ENCODE peak calls at places on chromosomes 4 and X, in eight cellular contexts. F is lower lobe of right lung, W is aorta, K is spleen, V is mammary epithelial cell, H is A549, M is heart right ventricle, U is PC-9. G is an unnamed sample.

GRCh38 chr4:183286590-183287308 is 33.3 kb downstream of the CLDN22 start:
- DNase-seq in F (no peak), W (no peak), K (no peak), V (no peak), H (no peak), M (no peak), U (no peak), G (no peak)

GRCh38 chr4:110780538-110780937 is 157.7 kb upstream of the PITX2 start:
- DNase-seq in F (no peak), W (no peak), K (no peak), V (no peak), H (no peak), M (no peak), U (no peak), G (no peak)

GRCh38 chrX:153926863-153927685 is 1.0 kb upstream of the ARHGAP4 start:
- DNase-seq in F (peak; percentile 75), W (no peak), K (peak; percentile 96), V (peak; percentile 15), H (peak; percentile 45), M (peak; percentile 52), U (no peak), G (no peak)

GRCh38 chr4:116020141-116020722 is 906.8 kb upstream of the NDST4 start:
- DNase-seq in F (no peak), W (no peak), K (no peak), V (no peak), H (peak; percentile 11), M (no peak), U (no peak), G (no peak)

GRCh38 chr4:36288727-36289126 is 7.3 kb downstream of the DTHD1 start:
- DNase-seq in F (no peak), W (no peak), K (no peak), V (no peak), H (no peak), M (no peak), U (no peak), G (no peak)

GRCh38 chrX:13761606-13762005 is 27.1 kb downstream of the OFD1 start:
- DNase-seq in F (no peak), W (no peak), K (no peak), V (peak; percentile 17), H (no peak), M (no peak), U (no peak), G (no peak)

GRCh38 chr4:186808635-186809018 is 85.0 kb upstream of the FAT1 start:
- DNase-seq in F (no peak), W (no peak), K (no peak), V (peak; percentile 73), H (no peak), M (no peak), U (no peak), G (peak; percentile 57)

GRCh38 chr4:171022698-171023378 is 790.4 kb upstream of the GALNTL6 start:
- DNase-seq in F (no peak), W (no peak), K (no peak), V (no peak), H (no peak), M (no peak), U (no peak), G (no peak)

GRCh38 chrX:74490249-74490648 is 69.0 kb downstream of the SLC16A2 start:
- DNase-seq in F (no peak), W (no peak), K (no peak), V (no peak), H (no peak), M (no peak), U (no peak), G (no peak)

GRCh38 chrX:19350831-19351447 is 7.2 kb downstream of the PDHA1 start:
- DNase-seq in F (no peak), W (no peak), K (no peak), V (no peak), H (no peak), M (no peak), U (no peak), G (no peak)

GRCh38 chrX:47311857-47312774 is 58.3 kb upstream of the ZNF157 start:
- DNase-seq in F (peak; percentile 54), W (no peak), K (no peak), V (peak; percentile 62), H (peak; percentile 76), M (peak; percentile 13), U (peak; percentile 40), G (no peak)

GRCh38 chr4:78551420-78552351 is at the start of gene ANXA3:
- DNase-seq in F (peak; percentile 81), W (peak; percentile 75), K (peak; percentile 89), V (peak; percentile 70), H (no peak), M (peak; percentile 29), U (peak; percentile 51), G (no peak)

GRCh38 chr4:81688085-81688484 is 216.4 kb upstream of the RASGEF1B start:
- DNase-seq in F (no peak), W (no peak), K (no peak), V (peak; percentile 6), H (peak; percentile 0), M (no peak), U (no peak), G (no peak)

GRCh38 chr4:25172964-25173917 is 13.0 kb upstream of the SEPSECS start:
- DNase-seq in F (no peak), W (no peak), K (no peak), V (peak; percentile 96), H (peak; percentile 72), M (peak; percentile 77), U (peak; percentile 92), G (peak; percentile 96)

GRCh38 chrX:131703646-131704045 is 159.8 kb downstream of the OR13H1 start:
- DNase-seq in F (no peak), W (no peak), K (no peak), V (peak; percentile 3), H (peak; percentile 24), M (no peak), U (no peak), G (no peak)

GRCh38 chrX:153864101-153864500 is 21.9 kb downstream of the L1CAM start:
- DNase-seq in F (no peak), W (no peak), K (no peak), V (no peak), H (no peak), M (no peak), U (no peak), G (no peak)

GRCh38 chr4:169164669-169165415 is 105.9 kb downstream of the SH3RF1 start:
- DNase-seq in F (no peak), W (no peak), K (no peak), V (no peak), H (no peak), M (no peak), U (no peak), G (no peak)

GRCh38 chrX:150870059-150870458 is 28.4 kb downstream of the CD99L2 start:
- DNase-seq in F (no peak), W (no peak), K (no peak), V (no peak), H (no peak), M (no peak), U (no peak), G (no peak)

GRCh38 chrX:77723684-77724083 is 62.3 kb downstream of the ATRX start:
- DNase-seq in F (no peak), W (no peak), K (no peak), V (no peak), H (no peak), M (no peak), U (no peak), G (no peak)

GRCh38 chr4:153142700-153143438 is 61.4 kb upstream of the TRIM2 start:
- DNase-seq in F (peak; percentile 80), W (peak; percentile 90), K (no peak), V (peak; percentile 50), H (peak; percentile 62), M (peak; percentile 72), U (peak; percentile 52), G (no peak)

GRCh38 chr4:115119804-115120352 is 6.5 kb upstream of the NDST4 start:
- DNase-seq in F (no peak), W (no peak), K (no peak), V (no peak), H (no peak), M (no peak), U (no peak), G (no peak)

GRCh38 chr4:69999420-69999819 is 3.7 kb downstream of the STATH start:
- DNase-seq in F (no peak), W (no peak), K (no peak), V (peak; percentile 2), H (no peak), M (no peak), U (no peak), G (no peak)

GRCh38 chr4:169032194-169032593 is 22.1 kb upstream of the CBR4 start:
- DNase-seq in F (no peak), W (no peak), K (no peak), V (no peak), H (no peak), M (no peak), U (no peak), G (no peak)

GRCh38 chr4:139764192-139764591 is 98.6 kb downstream of the MGST2 start:
- DNase-seq in F (no peak), W (no peak), K (no peak), V (no peak), H (no peak), M (peak; percentile 60), U (no peak), G (no peak)

GRCh38 chr4:10684631-10685030 is at the start of gene CLNK:
- DNase-seq in F (no peak), W (no peak), K (no peak), V (no peak), H (no peak), M (no peak), U (no peak), G (no peak)

GRCh38 chr4:158025131-158025530 is 147.7 kb downstream of the GASK1B start:
- DNase-seq in F (no peak), W (no peak), K (no peak), V (peak; percentile 84), H (peak; percentile 29), M (no peak), U (peak; percentile 55), G (peak; percentile 69)

GRCh38 chrX:129360175-129360574 is 163.1 kb downstream of the SMARCA1 start:
- DNase-seq in F (no peak), W (no peak), K (no peak), V (peak; percentile 34), H (peak; percentile 60), M (peak; percentile 4), U (peak; percentile 38), G (no peak)

GRCh38 chr4:47532658-47533057 is 47.6 kb downstream of the ATP10D start:
- DNase-seq in F (no peak), W (no peak), K (no peak), V (no peak), H (no peak), M (no peak), U (no peak), G (no peak)
- H3K27ac ChIP-seq in F (peak overlapping the region; percentile 38), W (no peak overlapping the region), K (peak overlapping the region; percentile 63), V (peak overlapping the region; percentile 77), H (no peak overlapping the region), M (no peak overlapping the region), U (peak overlapping the region; percentile 66), G (peak overlapping the region; percentile 98)

GRCh38 chr4:89316187-89316586 is 8.6 kb upstream of the GPRIN3 start:
- DNase-seq in F (no peak), W (no peak), K (no peak), V (no peak), H (no peak), M (no peak), U (no peak), G (no peak)
- H3K27ac ChIP-seq in F (peak overlapping the region; percentile 50), W (no peak overlapping the region), K (peak overlapping the region; percentile 71), V (no peak overlapping the region), H (no peak overlapping the region), M (no peak overlapping the region), U (no peak overlapping the region), G (no peak overlapping the region)

GRCh38 chr4:41156574-41156973 is 57.8 kb downstream of the APBB2 start:
- DNase-seq in F (no peak), W (no peak), K (no peak), V (peak; percentile 76), H (peak; percentile 33), M (no peak), U (no peak), G (no peak)
- H3K27ac ChIP-seq in F (no peak overlapping the region), W (peak overlapping the region; percentile 44), K (no peak overlapping the region), V (peak overlapping the region; percentile 38), H (peak overlapping the region; percentile 8), M (no peak overlapping the region), U (no peak overlapping the region), G (peak overlapping the region; percentile 96)

GRCh38 chr4:108270466-108271450 is 102.0 kb upstream of the LEF1 start:
- DNase-seq in F (no peak), W (no peak), K (no peak), V (peak; percentile 57), H (no peak), M (no peak), U (no peak), G (peak; percentile 51)
- H3K27ac ChIP-seq in F (no peak overlapping the region), W (no peak overlapping the region), K (no peak overlapping the region), V (no peak overlapping the region), H (no peak overlapping the region), M (no peak overlapping the region), U (no peak overlapping the region), G (peak overlapping the region; percentile 59)

G was measured in epithelial cell of prostate.